ENCODE peak calls at places on chromosomes 13 and 19, in five cellular contexts. H is NCI-H69, Q is non-pigmented ciliary epithelial cell, D is WTC11, F is GM23338. K is an unnamed sample.

GRCh38 chr19:55238030-55238429 is 9.5 kb upstream of the TMEM86B start:
- DNase-seq in H (no peak), Q (no peak), D (no peak), F (no peak), K (no peak)

GRCh38 chr19:13301627-13302334 is 151.6 kb downstream of the IER2 start:
- DNase-seq in H (peak; percentile 27), Q (no peak), D (no peak), F (no peak), K (no peak)

GRCh38 chr19:12159773-12160414 is 3.0 kb upstream of the ZNF136 start:
- DNase-seq in H (peak; percentile 24), Q (no peak), D (peak; percentile 57), F (peak; percentile 65), K (no peak)

GRCh38 chr13:50911051-50911690 is 1.6 kb downstream of the RNASEH2B start:
- DNase-seq in H (peak; percentile 40), Q (no peak), D (no peak), F (no peak), K (no peak)

GRCh38 chr19:17560205-17560595 is 4.8 kb downstream of the COLGALT1 start:
- DNase-seq in H (no peak), Q (peak; percentile 88), D (no peak), F (no peak), K (no peak)

GRCh38 chr13:77871596-77871995 is 47.0 kb downstream of the EDNRB start:
- DNase-seq in H (no peak), Q (no peak), D (no peak), F (no peak), K (no peak)

GRCh38 chr13:110471833-110472162 is 89.7 kb downstream of the RAB20 start:
- DNase-seq in H (no peak), Q (peak; percentile 57), D (no peak), F (no peak), K (peak; percentile 87)

GRCh38 chr19:39974377-39975155 is 3.6 kb downstream of the PSMC4 start:
- DNase-seq in H (no peak), Q (no peak), D (no peak), F (no peak), K (no peak)

GRCh38 chr19:5903502-5904301 is at the start of gene NDUFA11:
- DNase-seq in H (peak; percentile 100), Q (no peak), D (peak; percentile 98), F (peak; percentile 97), K (peak; percentile 94)

GRCh38 chr19:18109731-18110671 is 12.4 kb downstream of the MAST3 start:
- DNase-seq in H (peak; percentile 71), Q (no peak), D (peak; percentile 60), F (peak; percentile 75), K (no peak)

GRCh38 chr19:48997972-48998371 is 4.3 kb downstream of the RUVBL2 start:
- DNase-seq in H (peak; percentile 76), Q (no peak), D (peak; percentile 92), F (peak; percentile 95), K (no peak)

GRCh38 chr13:82088781-82089180 is 1747.9 kb upstream of the SPRY2 start:
- DNase-seq in H (no peak), Q (no peak), D (no peak), F (no peak), K (no peak)

GRCh38 chr13:26929971-26930730 is 169.6 kb upstream of the GPR12 start:
- DNase-seq in H (peak; percentile 55), Q (peak; percentile 28), D (peak; percentile 89), F (peak; percentile 92), K (peak; percentile 49)

GRCh38 chr19:23294141-23294540 is 43.9 kb upstream of the ZNF724 start:
- DNase-seq in H (no peak), Q (no peak), D (no peak), F (no peak), K (no peak)

GRCh38 chr19:5246554-5247155 is 94.0 kb downstream of the PTPRS start:
- DNase-seq in H (no peak), Q (no peak), D (no peak), F (no peak), K (no peak)

GRCh38 chr13:95382906-95383305 is 81.7 kb upstream of the ABCC4 start:
- DNase-seq in H (no peak), Q (no peak), D (no peak), F (no peak), K (no peak)

GRCh38 chr13:112634102-112634501 is 46.1 kb upstream of the TUBGCP3 start:
- DNase-seq in H (no peak), Q (no peak), D (no peak), F (no peak), K (no peak)

GRCh38 chr19:21126078-21126477 is 15.8 kb upstream of the ZNF431 start:
- DNase-seq in H (no peak), Q (no peak), D (no peak), F (no peak), K (no peak)

GRCh38 chr13:28623782-28624706 is 34.9 kb upstream of the POMP start:
- DNase-seq in H (no peak), Q (no peak), D (no peak), F (no peak), K (no peak)

GRCh38 chr19:7904074-7905020 is 670 bp downstream of the MAP2K7 start:
- DNase-seq in H (peak; percentile 82), Q (no peak), D (no peak), F (peak; percentile 49), K (peak; percentile 61)

GRCh38 chr19:8363803-8364771 is at the start of gene ANGPTL4:
- DNase-seq in H (peak; percentile 46), Q (no peak), D (peak; percentile 68), F (peak; percentile 84), K (no peak)

GRCh38 chr13:61148691-61149332 is 266.8 kb downstream of the PCDH20 start:
- DNase-seq in H (no peak), Q (no peak), D (no peak), F (no peak), K (no peak)

GRCh38 chr19:57903298-57904174 is 12.9 kb downstream of the ZNF417 start:
- DNase-seq in H (peak; percentile 42), Q (no peak), D (no peak), F (peak; percentile 73), K (no peak)

GRCh38 chr13:106197506-106197905 is 338.0 kb downstream of the EFNB2 start:
- DNase-seq in H (no peak), Q (no peak), D (no peak), F (no peak), K (no peak)

GRCh38 chr19:38975214-38975860 is at the start of gene FBXO17:
- DNase-seq in H (peak; percentile 42), Q (no peak), D (peak; percentile 58), F (peak; percentile 70), K (no peak)

GRCh38 chr13:50277127-50277526 is 261.9 kb downstream of the KCNRG start:
- DNase-seq in H (no peak), Q (no peak), D (no peak), F (no peak), K (no peak)

GRCh38 chr19:9791552-9792181 is 23.1 kb upstream of the ZNF846 start:
- DNase-seq in H (peak; percentile 88), Q (peak; percentile 78), D (peak; percentile 98), F (peak; percentile 98), K (peak; percentile 85)

GRCh38 chr13:98478134-98479129 is 98.5 kb downstream of the STK24 start:
- DNase-seq in H (no peak), Q (no peak), D (no peak), F (peak; percentile 74), K (peak; percentile 41)

GRCh38 chr13:99124695-99125334 is 75.8 kb upstream of the UBAC2 start:
- DNase-seq in H (no peak), Q (peak; percentile 51), D (no peak), F (no peak), K (peak; percentile 27)

GRCh38 chr13:112066624-112067004 is 335 bp upstream of the SOX1 start:
- DNase-seq in H (no peak), Q (no peak), D (peak; percentile 83), F (peak; percentile 92), K (no peak)

GRCh38 chr13:44243198-44243852 is 130.3 kb upstream of the SERP2 start:
- DNase-seq in H (peak; percentile 61), Q (no peak), D (peak; percentile 67), F (peak; percentile 81), K (peak; percentile 4)

GRCh38 chr13:110716235-110716505 is 2.7 kb downstream of the ING1 start:
- DNase-seq in H (peak; percentile 70), Q (no peak), D (no peak), F (peak; percentile 46), K (peak; percentile 5)

GRCh38 chr19:31838163-31838798 is 489.0 kb upstream of the TSHZ3 start:
- DNase-seq in H (no peak), Q (no peak), D (no peak), F (no peak), K (no peak)

GRCh38 chr19:43078311-43078710 is 4.2 kb downstream of the PSG2 start:
- DNase-seq in H (no peak), Q (peak; percentile 72), D (no peak), F (no peak), K (no peak)

GRCh38 chr13:64397699-64398098 is 2832.4 kb downstream of the PCDH9 start:
- DNase-seq in H (peak; percentile 42), Q (no peak), D (no peak), F (no peak), K (no peak)

GRCh38 chr19:30733826-30734550 is 361.8 kb downstream of the ZNF536 start:
- DNase-seq in H (no peak), Q (no peak), D (peak; percentile 21), F (peak; percentile 22), K (no peak)

GRCh38 chr19:38055655-38056521 is 148.9 kb downstream of the SIPA1L3 start:
- DNase-seq in H (peak; percentile 68), Q (no peak), D (no peak), F (peak; percentile 69), K (no peak)

GRCh38 chr13:31073859-31074718 is 87.6 kb downstream of the HSPH1 start:
- DNase-seq in H (peak; percentile 53), Q (no peak), D (no peak), F (no peak), K (no peak)